ENCODE peak calls at places on chromosomes 16 and 17, in nine cellular contexts. Q is lower lobe of right lung; G is Karpas-422; Y is astrocyte; B is cardiac muscle cell; E is body of pancreas; X is GM23248; T is effector memory CD4-positive, alpha-beta T cell; F is colonic mucosa. U is an unnamed sample.

GRCh38 chr17:4204190-4204589 is 59.6 kb downstream of the ANKFY1 start:
- DNase-seq in B (no peak), X (peak; percentile 71), T (no peak), Y (peak; percentile 62), F (no peak), Q (no peak), E (no peak), G (no peak), U (no peak)

GRCh38 chr17:49508061-49508865 is 13.2 kb downstream of the NGFR start:
- DNase-seq in X (peak; percentile 49), Y (no peak), B (peak; percentile 57), G (no peak), F (no peak), Q (no peak), T (no peak), E (no peak), U (no peak)

GRCh38 chr17:77148109-77148958 is 7.6 kb downstream of the SEC14L1 start:
- DNase-seq in B (no peak), Y (no peak), F (no peak), Q (no peak), X (no peak), E (no peak), G (no peak), T (no peak), U (peak; percentile 58)

GRCh38 chr17:4741544-4741943 is 1.8 kb upstream of the CXCL16 start:
- DNase-seq in T (no peak), B (no peak), Y (no peak), G (no peak), E (no peak), Q (peak; percentile 26), F (no peak), X (no peak), U (no peak)

GRCh38 chr17:40065771-40066510 is 3.2 kb downstream of the THRA start:
- DNase-seq in B (no peak), Q (peak; percentile 37), F (no peak), G (peak; percentile 28), E (no peak), T (no peak), Y (no peak), X (no peak), U (no peak)

GRCh38 chr17:66625321-66625767 is 209.6 kb upstream of the CACNG5 start:
- DNase-seq in T (no peak), B (peak; percentile 45), Y (peak; percentile 20), F (no peak), G (peak; percentile 77), E (no peak), X (peak; percentile 44), Q (no peak), U (peak; percentile 17)

GRCh38 chr16:54402270-54402669 is 115.7 kb upstream of the IRX3 start:
- DNase-seq in E (no peak), Y (no peak), B (no peak), Q (no peak), F (no peak), X (peak; percentile 84), T (no peak), G (no peak), U (no peak)

GRCh38 chr16:27264151-27264550 is 4.4 kb downstream of the NSMCE1 start:
- DNase-seq in T (no peak), E (no peak), G (no peak), F (no peak), B (peak; percentile 79), Q (no peak), Y (peak; percentile 81), X (peak; percentile 83), U (no peak)

GRCh38 chr17:57480438-57481196 is 224.3 kb downstream of the MSI2 start:
- DNase-seq in X (peak; percentile 86), G (no peak), F (no peak), B (peak; percentile 62), E (no peak), T (no peak), Y (peak; percentile 93), Q (no peak), U (no peak)

GRCh38 chr17:40722146-40722720 is 18.7 kb upstream of the KRT24 start:
- DNase-seq in Q (no peak), F (no peak), Y (peak; percentile 46), T (no peak), X (peak; percentile 14), E (no peak), B (no peak), G (no peak), U (no peak)

GRCh38 chr16:29641561-29641960 is 21.5 kb upstream of the SPN start:
- DNase-seq in G (peak; percentile 73), F (no peak), X (no peak), T (no peak), Y (no peak), Q (no peak), E (no peak), B (no peak), U (peak; percentile 18)

GRCh38 chr16:50747206-50747956 is 5.5 kb downstream of the CYLD start:
- DNase-seq in B (peak; percentile 47), T (no peak), Q (no peak), Y (no peak), E (no peak), F (no peak), X (peak; percentile 14), G (peak; percentile 64), U (peak; percentile 40)

GRCh38 chr17:77264617-77265230 is 124.0 kb downstream of the SEC14L1 start:
- DNase-seq in E (no peak), X (no peak), G (no peak), Q (no peak), T (no peak), F (no peak), B (no peak), Y (no peak), U (no peak)

GRCh38 chr16:11871193-11871592 is 19.9 kb upstream of the RSL1D1 start:
- DNase-seq in E (no peak), G (no peak), Y (peak; percentile 20), T (no peak), B (peak; percentile 48), F (no peak), X (peak; percentile 51), Q (no peak), U (no peak)

GRCh38 chr16:8679156-8679555 is 4.7 kb downstream of the ABAT start:
- DNase-seq in Q (no peak), T (no peak), G (no peak), E (peak; percentile 36), F (no peak), B (no peak), Y (no peak), X (peak; percentile 9), U (no peak)

GRCh38 chr17:82913304-82914043 is 73.7 kb upstream of the ZNF750 start:
- DNase-seq in Y (no peak), F (no peak), E (no peak), B (no peak), T (no peak), G (no peak), X (no peak), Q (no peak), U (no peak)

GRCh38 chr17:64103751-64104364 is 26.1 kb downstream of the ERN1 start:
- DNase-seq in Y (peak; percentile 54), X (peak; percentile 68), T (no peak), F (no peak), G (no peak), B (peak; percentile 70), E (no peak), Q (no peak), U (no peak)

GRCh38 chr17:64109400-64109799 is 20.5 kb downstream of the ERN1 start:
- DNase-seq in G (no peak), X (no peak), Y (no peak), F (no peak), T (no peak), E (no peak), B (no peak), Q (no peak), U (no peak)

GRCh38 chr17:64107517-64108235 is 22.3 kb downstream of the ERN1 start:
- DNase-seq in B (no peak), T (no peak), E (peak; percentile 59), Q (no peak), X (no peak), F (no peak), G (no peak), Y (no peak), U (peak; percentile 45)

GRCh38 chr17:64110436-64111152 is 19.4 kb downstream of the ERN1 start:
- DNase-seq in T (no peak), G (no peak), F (no peak), B (peak; percentile 18), X (no peak), E (no peak), Q (no peak), Y (no peak), U (no peak)

DNA sequence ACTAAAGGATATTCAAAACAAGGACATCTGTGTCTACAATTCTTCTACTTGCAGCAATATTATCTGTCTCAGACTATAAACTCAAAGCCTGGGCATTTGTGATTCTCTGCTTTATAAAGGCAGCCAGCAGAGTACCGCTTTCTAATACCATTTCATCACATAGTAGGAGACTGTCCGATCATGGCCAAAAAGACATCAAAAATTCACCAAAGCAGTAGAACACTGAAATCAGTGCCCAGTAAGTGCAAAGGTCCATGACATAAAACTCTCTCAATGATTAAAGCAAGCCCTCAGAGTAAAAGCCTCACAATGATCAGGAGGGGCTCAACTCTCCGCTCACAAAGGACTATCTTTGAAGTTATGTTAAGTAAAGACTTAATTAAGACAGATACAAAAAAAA is 23.0 kb downstream of the ERN1 start:
- DNase-seq in E (no peak), F (no peak), G (no peak), B (no peak), X (no peak), Q (no peak), Y (no peak), T (no peak), U (no peak)
- H3K4me1 ChIP-seq in E (peaks cover 94% of the 10 kb centered on the region), F (peaks cover 4% of the 10 kb centered on the region), G (no peaks in the 10 kb centered on the region), B (no peaks in the 10 kb centered on the region), X (peaks cover 11% of the 10 kb centered on the region), Q (peaks cover 44% of the 10 kb centered on the region), Y (no peaks in the 10 kb centered on the region), T (peaks cover 43% of the 10 kb centered on the region), U (peaks cover 4% of the 10 kb centered on the region)

GRCh38 chr17:46072998-46073397 is 73.9 kb downstream of the STH start:
- DNase-seq in Y (peak; percentile 76), T (no peak), Q (no peak), F (no peak), X (peak; percentile 79), G (no peak), B (peak; percentile 70), E (no peak), U (no peak)
- H3K4me1 ChIP-seq in Y (peaks cover 14% of the 10 kb centered on the region), T (no peaks in the 10 kb centered on the region), Q (peaks cover 7% of the 10 kb centered on the region), F (no peaks in the 10 kb centered on the region), X (peaks cover 21% of the 10 kb centered on the region), G (peaks cover 31% of the 10 kb centered on the region), B (peaks cover 27% of the 10 kb centered on the region), E (peaks cover 17% of the 10 kb centered on the region), U (no peaks in the 10 kb centered on the region)

DNA sequence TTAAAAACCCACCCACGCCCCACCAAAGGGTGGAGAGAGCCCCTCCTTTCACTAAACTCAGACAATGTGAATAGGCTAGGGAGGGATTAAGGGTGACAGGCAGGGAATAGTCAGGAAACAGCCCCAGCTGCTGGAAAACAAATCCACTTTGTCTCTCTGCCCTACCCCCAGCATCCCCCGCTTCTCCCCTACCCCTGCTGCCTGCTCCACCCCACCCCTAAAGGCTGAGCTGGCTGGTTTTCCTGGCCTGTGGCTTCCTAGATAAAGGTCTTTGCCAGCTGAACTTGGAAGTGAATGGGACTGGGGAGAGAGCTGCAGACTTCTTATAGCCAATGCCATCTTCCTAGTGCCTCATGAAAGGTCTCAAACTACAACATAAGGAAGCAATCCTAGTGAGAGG is 15.0 kb downstream of the CAVIN1 start:
- DNase-seq in F (no peak), Q (no peak), E (no peak), G (no peak), T (no peak), X (peak; percentile 41), B (peak; percentile 71), Y (no peak), U (no peak)
- H3K4me1 ChIP-seq in F (no peaks in the 10 kb centered on the region), Q (peaks cover 85% of the 10 kb centered on the region), E (peaks cover 22% of the 10 kb centered on the region), G (peaks cover 3% of the 10 kb centered on the region), T (no peaks in the 10 kb centered on the region), X (peaks cover 72% of the 10 kb centered on the region), B (no peaks in the 10 kb centered on the region), Y (peaks cover 47% of the 10 kb centered on the region), U (no peaks in the 10 kb centered on the region)

GRCh38 chr17:27659685-27660084 is 28.7 kb downstream of the LGALS9 start:
- DNase-seq in Q (no peak), T (no peak), E (no peak), F (no peak), G (no peak), X (no peak), B (no peak), Y (no peak), U (no peak)
- H3K4me1 ChIP-seq in Q (no peaks in the 10 kb centered on the region), T (peaks cover 3% of the 10 kb centered on the region), E (no peaks in the 10 kb centered on the region), F (no peaks in the 10 kb centered on the region), G (no peaks in the 10 kb centered on the region), X (no peaks in the 10 kb centered on the region), B (no peaks in the 10 kb centered on the region), Y (no peaks in the 10 kb centered on the region), U (no peaks in the 10 kb centered on the region)

U was measured in small intestine.